ENCODE peak calls at places on chromosomes 11 and 22, in five cellular contexts. E, Q, J, Y and R are unnamed samples.

GRCh38 chr11:123300874-123301695 is 106.0 kb upstream of the CLMP start:
- DNase-seq in Q (no peak), E (no peak), J (no peak), Y (peak; percentile 70), R (no peak)

GRCh38 chr11:93236741-93237675 is 39.2 kb upstream of the SLC36A4 start:
- DNase-seq in J (no peak), Y (peak; percentile 44), Q (no peak), E (peak; percentile 29), R (peak; percentile 36)

GRCh38 chr11:29025001-29025400 is 916.8 kb downstream of the METTL15 start:
- DNase-seq in J (no peak), E (no peak), Q (no peak), Y (no peak), R (peak; percentile 36)

GRCh38 chr22:27089303-27089702 is 431.9 kb downstream of the MIAT start:
- DNase-seq in Y (no peak), E (no peak), J (no peak), Q (no peak), R (no peak)

GRCh38 chr11:16795146-16795545 is 56.7 kb downstream of the C11orf58 start:
- DNase-seq in Y (no peak), Q (no peak), E (no peak), J (no peak), R (no peak)

GRCh38 chr22:37157516-37158289 is 8.0 kb upstream of the IL2RB start:
- DNase-seq in Y (no peak), Q (no peak), E (no peak), J (peak; percentile 84), R (peak; percentile 25)

GRCh38 chr11:34620202-34620601 is 691 bp upstream of the EHF start:
- DNase-seq in Y (no peak), J (no peak), E (no peak), Q (no peak), R (no peak)

GRCh38 chr22:44181033-44181911 is 547 bp downstream of the PARVG start:
- DNase-seq in Y (no peak), E (no peak), Q (no peak), J (no peak), R (no peak)

GRCh38 chr11:91997178-91997577 is 227.4 kb upstream of the FAT3 start:
- DNase-seq in E (no peak), Y (no peak), Q (no peak), J (no peak), R (no peak)

GRCh38 chr11:57323503-57324153 is 1.1 kb downstream of the TNKS1BP1 start:
- DNase-seq in J (peak; percentile 88), Q (no peak), E (no peak), Y (peak; percentile 48), R (peak; percentile 54)

GRCh38 chr22:21000215-21000986 is 1.5 kb downstream of the THAP7 start:
- DNase-seq in Q (no peak), J (peak; percentile 80), Y (no peak), E (no peak), R (no peak)

GRCh38 chr11:126791446-126791845 is 209.1 kb downstream of the KIRREL3 start:
- DNase-seq in J (no peak), E (no peak), Q (no peak), Y (no peak), R (no peak)

GRCh38 chr11:119876841-119877240 is 147.8 kb upstream of the NECTIN1 start:
- DNase-seq in Y (no peak), Q (no peak), J (no peak), E (no peak), R (no peak)

GRCh38 chr11:29271616-29272015 is 745.2 kb downstream of the KCNA4 start:
- DNase-seq in E (no peak), J (no peak), Q (no peak), Y (no peak), R (no peak)

GRCh38 chr22:30354644-30355043 is 2.0 kb downstream of the SF3A1 start:
- DNase-seq in E (no peak), Y (no peak), J (no peak), Q (no peak), R (no peak)

GRCh38 chr11:2752204-2752772 is 52.5 kb upstream of the KCNQ1OT1 start:
- DNase-seq in E (no peak), Y (no peak), Q (no peak), J (peak; percentile 47), R (peak; percentile 17)

GRCh38 chr11:13959001-13959400 is 3.5 kb upstream of the SPON1 start:
- DNase-seq in E (no peak), Q (no peak), J (no peak), Y (no peak), R (no peak)

GRCh38 chr11:119797137-119797611 is 68.2 kb upstream of the NECTIN1 start:
- DNase-seq in Q (no peak), Y (no peak), J (no peak), E (peak; percentile 89), R (no peak)

GRCh38 chr11:78161937-78162336 is 22.5 kb upstream of the ALG8 start:
- DNase-seq in Y (no peak), J (no peak), Q (peak; percentile 40), E (no peak), R (peak; percentile 35)

GRCh38 chr11:17755891-17756290 is 21.3 kb downstream of the KCNC1 start:
- DNase-seq in Q (no peak), E (no peak), Y (no peak), J (peak; percentile 9), R (no peak)

GRCh38 chr11:79902493-79902892 is 461.7 kb upstream of the TENM4 start:
- DNase-seq in E (no peak), Y (peak; percentile 56), J (peak; percentile 58), Q (no peak), R (no peak)

GRCh38 chr11:64296830-64297721 is 3.1 kb upstream of the CATSPERZ start:
- DNase-seq in Y (no peak), J (peak; percentile 44), E (no peak), Q (no peak), R (no peak)

GRCh38 chr11:64298966-64299846 is 952 bp upstream of the CATSPERZ start:
- DNase-seq in Q (peak; percentile 73), E (no peak), J (peak; percentile 94), Y (peak; percentile 28), R (peak; percentile 25)

GRCh38 chr11:64303109-64304031 is 2.0 kb upstream of the ESRRA start:
- DNase-seq in E (no peak), J (peak; percentile 73), Y (no peak), Q (no peak), R (no peak)

GRCh38 chr11:64297722-64298358 is 2.3 kb upstream of the CATSPERZ start:
- DNase-seq in J (peak; percentile 82), Y (no peak), Q (no peak), E (no peak), R (no peak)

GRCh38 chr11:64299847-64300648 is at the start of gene CATSPERZ:
- DNase-seq in J (peak; percentile 72), Q (no peak), E (no peak), Y (no peak), R (no peak)
- H3K4me3 ChIP-seq in J (peak within 1 kb of the TSS; percentile 64), Q (peak within 1 kb of the TSS; percentile 67), E (peak within 1 kb of the TSS; percentile 29), Y (peak within 1 kb of the TSS; percentile 47), R (peak within 1 kb of the TSS; percentile 44)

GRCh38 chr11:46122955-46123354 is 1.7 kb upstream of the PHF21A start:
- DNase-seq in Q (no peak), E (no peak), J (no peak), Y (peak; percentile 39), R (peak; percentile 32)
- H3K4me3 ChIP-seq in Q (peak overlapping the region; percentile 78), E (peak overlapping the region; percentile 62), J (no peak overlapping the region), Y (peak overlapping the region; percentile 57), R (peak overlapping the region; percentile 72)

GRCh38 chr11:48107188-48107704 is 109.4 kb upstream of the OR4B1 start:
- DNase-seq in J (no peak), Q (no peak), E (no peak), Y (no peak), R (peak; percentile 65)
- H3K4me3 ChIP-seq in J (peak overlapping the region; percentile 18), Q (no peak overlapping the region), E (no peak overlapping the region), Y (no peak overlapping the region), R (no peak overlapping the region)

GRCh38 chr11:114085965-114086364 is 26.5 kb downstream of the ZBTB16 start:
- DNase-seq in E (no peak), J (no peak), Q (peak; percentile 50), Y (no peak), R (no peak)
- H3K4me3 ChIP-seq in E (no peak overlapping the region), J (no peak overlapping the region), Q (no peak overlapping the region), Y (no peak overlapping the region), R (no peak overlapping the region)

GRCh38 chr11:112730591-112730990 is 230.6 kb upstream of the NCAM1 start:
- DNase-seq in Y (no peak), J (no peak), E (no peak), Q (no peak), R (no peak)

GRCh38 chr11:112725636-112726035 is 235.6 kb upstream of the NCAM1 start:
- DNase-seq in Q (no peak), E (no peak), J (no peak), Y (no peak), R (no peak)

GRCh38 chr11:112727341-112727841 is 233.8 kb upstream of the NCAM1 start:
- DNase-seq in E (no peak), J (no peak), Y (no peak), Q (no peak), R (no peak)

GRCh38 chr11:112728716-112729115 is 232.5 kb upstream of the NCAM1 start:
- DNase-seq in Y (no peak), E (no peak), J (no peak), Q (no peak), R (no peak)

GRCh38 chr11:112728288-112728687 is 232.9 kb upstream of the NCAM1 start:
- DNase-seq in E (no peak), Y (no peak), Q (no peak), J (no peak), R (no peak)
- H3K4me3 ChIP-seq in E (no peak overlapping the region), Y (no peak overlapping the region), Q (no peak overlapping the region), J (no peak overlapping the region), R (no peak overlapping the region)

DNA sequence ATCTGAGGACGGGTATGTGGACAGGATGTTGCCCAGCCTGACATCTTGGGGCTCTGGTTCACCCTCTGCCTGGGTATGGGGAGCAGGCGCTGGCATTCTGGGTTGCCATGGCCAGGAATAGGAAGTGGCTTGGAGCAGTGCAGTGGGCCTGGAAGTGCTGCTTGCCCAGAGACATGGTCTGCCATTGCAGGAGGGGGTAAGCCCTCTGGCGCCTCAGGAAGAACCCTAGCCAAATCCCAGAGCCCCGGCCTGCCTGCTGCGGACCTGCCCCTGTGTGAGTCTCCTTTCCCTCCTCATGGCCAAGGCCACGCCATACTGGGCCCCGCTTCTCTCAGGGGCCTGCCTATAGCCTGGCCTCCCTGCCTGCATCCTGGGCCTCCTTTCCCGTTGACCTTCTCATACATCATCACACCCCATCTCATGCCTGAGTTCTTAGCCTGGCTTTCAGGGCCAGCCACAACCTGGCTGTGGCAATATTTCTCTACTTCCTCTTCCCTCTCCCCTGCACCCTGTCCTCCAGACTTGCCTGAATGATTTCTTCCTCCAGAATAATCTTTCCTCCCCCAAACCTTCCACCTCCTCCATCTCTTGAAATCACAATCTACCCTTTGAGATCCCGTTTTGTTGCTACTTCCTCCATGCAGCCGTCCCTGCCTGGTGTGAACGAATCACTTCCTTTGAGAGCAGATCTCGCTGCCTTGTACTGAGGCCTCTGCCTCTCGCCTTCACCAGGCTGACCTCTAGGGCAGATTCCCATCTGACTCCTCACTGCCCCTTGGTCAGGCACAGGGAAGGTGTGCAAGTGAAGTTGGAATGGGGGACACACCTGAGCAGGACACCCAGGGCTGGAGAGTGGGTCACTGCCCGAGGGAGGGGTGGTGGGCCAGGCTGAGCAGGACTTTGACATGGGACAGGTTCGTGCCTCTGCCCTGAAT is 5.2 kb downstream of the CAPN5 start:
- DNase-seq in J (peak; percentile 88), Q (no peak), Y (peak; percentile 19), E (no peak), R (peak; percentile 15)
- H3K4me3 ChIP-seq in J (no peak overlapping the region), Q (no peak overlapping the region), Y (no peak overlapping the region), E (no peak overlapping the region), R (no peak overlapping the region)